ENCODE peak calls at places on chromosomes 11 and 22, in ten cellular contexts. X is OCI-M1; R is effector memory CD8-positive, alpha-beta T cell; K is EH; T is T1000; U is GM20000; W is NCI-H1092; A is posterior cingulate gyrus; O is stimulated activated CD4-positive, alpha-beta T cell treated with anti-CD3 and anti-CD28 coated beads, Interleukin-1b, Interleukin-23, amount 100 ng/mL, for 1 hour; I is NAMALWA. F is an unnamed sample.
A peak's percentile ranks its signal among the peaks of the same experiment; 100 is the strongest.

GRCh38 chr11:27998552-27998951 is 109.4 kb downstream of the KIF18A start:
- DNase-seq in U (no peak), A (no peak), W (no peak), T (no peak), O (no peak), X (no peak), K (no peak), R (no peak), I (no peak), F (no peak)

GRCh38 chr11:126495806-126496205 is 140.3 kb downstream of the ST3GAL4 start:
- DNase-seq in A (no peak), X (no peak), W (no peak), U (no peak), I (no peak), T (no peak), O (no peak), K (no peak), R (no peak), F (no peak)

GRCh38 chr11:111634981-111635705 is 32.9 kb downstream of the SIK2 start:
- DNase-seq in X (no peak), R (no peak), A (no peak), W (no peak), O (no peak), K (peak; percentile 57), I (no peak), T (no peak), U (no peak), F (no peak)

GRCh38 chr11:43983221-43983795 is 40.9 kb downstream of the C11orf96 start:
- DNase-seq in R (no peak), X (no peak), O (no peak), K (no peak), A (no peak), U (no peak), T (no peak), W (no peak), I (no peak), F (no peak)

GRCh38 chr22:47088480-47089145 is 326.2 kb downstream of the TBC1D22A start:
- DNase-seq in R (no peak), U (no peak), W (no peak), A (no peak), X (no peak), T (no peak), K (no peak), O (no peak), I (no peak), F (no peak)

GRCh38 chr11:77728203-77728786 is 90.7 kb upstream of the CLNS1A start:
- DNase-seq in O (no peak), A (no peak), R (no peak), W (no peak), I (no peak), U (no peak), K (no peak), X (no peak), T (no peak), F (no peak)

GRCh38 chr11:110147965-110148709 is 54.9 kb downstream of the ZC3H12C start:
- DNase-seq in X (peak; percentile 86), I (no peak), T (no peak), R (no peak), W (no peak), U (no peak), A (no peak), O (no peak), K (peak; percentile 86), F (no peak)

GRCh38 chr11:72226701-72227100 is 2.1 kb downstream of the INPPL1 start:
- DNase-seq in O (no peak), R (no peak), W (peak; percentile 43), U (no peak), I (no peak), T (no peak), X (no peak), K (no peak), A (no peak), F (no peak)

GRCh38 chr22:24753919-24754318 is 20.6 kb downstream of the PIWIL3 start:
- DNase-seq in R (no peak), U (no peak), W (no peak), I (no peak), T (no peak), A (no peak), X (no peak), K (no peak), O (no peak), F (no peak)

GRCh38 chr11:96213500-96213899 is 129.5 kb downstream of the MAML2 start:
- DNase-seq in W (no peak), O (no peak), X (peak; percentile 28), K (peak; percentile 95), A (no peak), R (no peak), T (peak; percentile 7), U (no peak), I (no peak), F (no peak)

GRCh38 chr11:115132829-115133228 is 371.4 kb downstream of the CADM1 start:
- DNase-seq in T (no peak), U (peak; percentile 49), A (no peak), O (no peak), W (no peak), R (no peak), I (peak; percentile 19), K (no peak), X (no peak), F (no peak)

GRCh38 chr11:59659981-59660380 is 8.9 kb downstream of the PATL1 start:
- DNase-seq in U (no peak), K (peak; percentile 20), O (no peak), X (no peak), I (no peak), T (no peak), A (no peak), W (no peak), R (no peak), F (no peak)

GRCh38 chr22:25637032-25637431 is 72.6 kb downstream of the GRK3 start:
- DNase-seq in A (no peak), W (no peak), U (no peak), T (no peak), O (no peak), I (no peak), R (no peak), X (no peak), K (no peak), F (no peak)

GRCh38 chr11:78030429-78031325 is 7.6 kb upstream of the KCTD14 start:
- DNase-seq in R (no peak), O (no peak), I (no peak), K (peak; percentile 58), A (peak; percentile 96), T (no peak), X (peak; percentile 68), W (peak; percentile 100), U (no peak), F (peak; percentile 83)

GRCh38 chr11:69001301-69002081 is 11.6 kb downstream of the MRGPRF start:
- DNase-seq in R (no peak), T (no peak), X (no peak), A (no peak), I (no peak), W (no peak), O (no peak), U (no peak), K (no peak), F (no peak)

GRCh38 chr22:28009272-28009827 is 90.3 kb upstream of the PITPNB start:
- DNase-seq in U (peak; percentile 88), T (peak; percentile 66), X (peak; percentile 83), K (peak; percentile 88), I (peak; percentile 76), O (peak; percentile 64), A (peak; percentile 82), R (peak; percentile 63), W (peak; percentile 51), F (peak; percentile 69)

GRCh38 chr11:44037658-44037998 is 10.2 kb upstream of the ACCSL start:
- DNase-seq in T (no peak), W (no peak), K (no peak), I (no peak), U (no peak), R (no peak), O (no peak), X (no peak), A (no peak), F (no peak)

GRCh38 chr11:33307984-33308383 is 50.8 kb downstream of the HIPK3 start:
- DNase-seq in W (no peak), U (no peak), T (no peak), X (no peak), O (no peak), R (no peak), A (no peak), I (no peak), K (peak; percentile 50), F (no peak)

GRCh38 chr11:125956371-125956770 is 10.5 kb downstream of the VSIG10L2 start:
- DNase-seq in A (peak; percentile 12), K (no peak), W (no peak), U (no peak), I (no peak), R (no peak), O (no peak), X (no peak), T (no peak), F (no peak)

GRCh38 chr11:128725630-128726461 is 32.0 kb downstream of the FLI1 start:
- DNase-seq in R (peak; percentile 72), U (no peak), W (no peak), K (peak; percentile 70), X (no peak), I (peak; percentile 93), T (no peak), O (peak; percentile 26), A (no peak), F (no peak)

GRCh38 chr11:64879226-64879900 is 942 bp upstream of the EHD1 start:
- DNase-seq in U (no peak), X (peak; percentile 61), I (peak; percentile 46), W (no peak), K (no peak), R (no peak), O (no peak), A (no peak), T (no peak), F (no peak)

GRCh38 chr22:48091060-48091650 is 1328.7 kb downstream of the TBC1D22A start:
- DNase-seq in I (no peak), K (no peak), U (no peak), A (no peak), R (no peak), X (no peak), T (no peak), W (no peak), O (no peak), F (no peak)

F was measured in NCI-H2227 treated with DMSO at 0.1 percent for 48 hours.